ENCODE peak calls at places on chromosomes 4 and X, in four cellular contexts. V, X, I and K are unnamed samples.
A peak's percentile ranks its signal among the peaks of the same experiment; 100 is the strongest.

GRCh38 chrX:112761239-112762207 is 79.1 kb downstream of the AMOT start:
- DNase-seq in X (no peak), V (no peak), I (no peak), K (no peak)

GRCh38 chr4:157172011-157172410 is 48.5 kb upstream of the GRIA2 start:
- DNase-seq in X (no peak), I (no peak), V (no peak), K (no peak)

GRCh38 chrX:115960440-115961084 is 210.0 kb upstream of the AGTR2 start:
- DNase-seq in V (no peak), I (no peak), X (no peak), K (no peak)

GRCh38 chrX:39196192-39197102 is 395.2 kb downstream of the MID1IP1 start:
- DNase-seq in I (peak; percentile 37), V (no peak), X (no peak), K (no peak)

GRCh38 chr4:23163649-23164436 is 471.1 kb downstream of the GBA3 start:
- DNase-seq in I (no peak), V (no peak), X (no peak), K (no peak)

GRCh38 chrX:18935893-18936292 is 48.0 kb downstream of the PHKA2 start:
- DNase-seq in I (no peak), X (no peak), V (no peak), K (no peak)

GRCh38 chrX:55867708-55868107 is 150.2 kb downstream of the RRAGB start:
- DNase-seq in V (no peak), I (no peak), X (no peak), K (no peak)

GRCh38 chr4:88169298-88169697 is 10.9 kb upstream of the ABCG2 start:
- DNase-seq in X (no peak), V (no peak), I (no peak), K (no peak)

GRCh38 chr4:38266616-38267015 is 306.4 kb downstream of the PTTG2 start:
- DNase-seq in I (peak; percentile 33), V (no peak), X (no peak), K (peak; percentile 6)

GRCh38 chr4:139666735-139667266 is 1.2 kb downstream of the MGST2 start:
- DNase-seq in X (no peak), V (no peak), I (peak; percentile 63), K (peak; percentile 47)

GRCh38 chr4:142110136-142110535 is 473.8 kb downstream of the IL15 start:
- DNase-seq in V (no peak), I (no peak), X (no peak), K (no peak)

GRCh38 chr4:123198706-123199105 is 197.9 kb upstream of the SPRY1 start:
- DNase-seq in I (no peak), X (no peak), V (no peak), K (no peak)

GRCh38 chrX:84747516-84747915 is 245.3 kb upstream of the HDX start:
- DNase-seq in V (no peak), I (no peak), X (no peak), K (no peak)

GRCh38 chr4:31081375-31081774 is 361.2 kb downstream of the PCDH7 start:
- DNase-seq in X (no peak), I (no peak), V (no peak), K (no peak)

GRCh38 chr4:76948441-76949292 is 885 bp upstream of the SEPTIN11 start:
- DNase-seq in X (peak; percentile 71), I (peak; percentile 93), V (peak; percentile 88), K (peak; percentile 70)

GRCh38 chr4:1029536-1029935 is 18.1 kb downstream of the FGFRL1 start:
- DNase-seq in V (no peak), X (no peak), I (no peak), K (no peak)

GRCh38 chrX:72247206-72247944 is 8.5 kb upstream of the ERCC6L start:
- DNase-seq in X (no peak), I (no peak), V (no peak), K (peak; percentile 47)

GRCh38 chr4:186714006-186714675 is 9.5 kb downstream of the FAT1 start:
- DNase-seq in X (no peak), V (no peak), I (no peak), K (no peak)

GRCh38 chr4:25852105-25852504 is 10.7 kb downstream of the SEL1L3 start:
- DNase-seq in V (no peak), I (no peak), X (no peak), K (no peak)

GRCh38 chrX:115449742-115450141 is 111.2 kb upstream of the PLS3 start:
- DNase-seq in X (no peak), I (no peak), V (no peak), K (peak; percentile 39)

GRCh38 chrX:13131511-13132137 is 87.2 kb upstream of the FAM9C start:
- DNase-seq in V (no peak), X (no peak), I (no peak), K (peak; percentile 4)

GRCh38 chrX:110987292-110987691 is 108.7 kb upstream of the PAK3 start:
- DNase-seq in X (peak; percentile 24), V (no peak), I (no peak), K (no peak)

GRCh38 chr4:3719836-3720235 is 46.3 kb upstream of the ADRA2C start:
- DNase-seq in X (no peak), V (no peak), I (no peak), K (no peak)

GRCh38 chr4:61425315-61425714 is 225.2 kb downstream of the ADGRL3 start:
- DNase-seq in X (no peak), V (no peak), I (no peak), K (no peak)

GRCh38 chr4:61427099-61427817 is 227.1 kb downstream of the ADGRL3 start:
- DNase-seq in X (no peak), I (no peak), V (no peak), K (no peak)

GRCh38 chr4:61428950-61429349 is 228.8 kb downstream of the ADGRL3 start:
- DNase-seq in V (no peak), X (no peak), I (no peak), K (no peak)

GRCh38 chr4:61426229-61426628 is 226.1 kb downstream of the ADGRL3 start:
- DNase-seq in X (no peak), V (no peak), I (no peak), K (no peak)

DNA sequence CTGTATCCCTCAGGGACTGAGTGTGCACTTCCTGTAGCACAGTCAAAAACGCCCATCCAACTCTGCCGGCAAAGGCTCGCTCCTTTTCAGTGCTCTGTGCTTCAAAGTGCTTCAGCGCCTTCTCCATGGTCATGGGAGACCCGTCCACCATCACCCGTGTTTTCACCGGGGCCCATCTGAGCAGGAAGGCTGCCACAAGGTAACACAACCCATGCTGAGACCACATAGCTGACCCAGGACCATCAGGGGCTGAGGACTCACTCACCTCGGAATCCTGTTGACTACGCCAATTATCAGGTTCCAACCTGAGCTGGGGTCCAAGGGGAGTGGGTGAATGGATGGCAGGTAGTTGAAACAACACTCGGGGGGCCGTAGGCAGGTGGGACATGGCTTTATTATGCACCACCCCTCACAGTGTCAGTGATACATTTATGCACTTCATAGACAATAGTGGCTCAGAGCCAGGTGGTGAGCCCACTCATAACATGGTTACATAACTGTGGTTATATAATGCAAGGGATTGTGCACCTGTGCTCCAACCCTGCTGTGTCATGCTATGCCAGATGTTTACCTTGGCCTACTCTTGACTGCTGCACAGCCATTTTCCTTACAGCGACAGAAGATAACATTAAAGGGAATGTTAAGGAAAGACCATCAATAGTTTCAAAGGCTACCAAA is 227.8 kb downstream of the ADGRL3 start:
- DNase-seq in I (no peak), X (no peak), V (no peak), K (no peak)
- TF ChIP-seq FOXJ3 in I (no peak), X (no peak), V (no peak), K (no peak)

GRCh38 chrX:9493936-9494335 is 29.1 kb downstream of the TBL1X start:
- DNase-seq in X (no peak), I (no peak), V (no peak), K (no peak)
- TF ChIP-seq FOXJ3 in X (no peak), I (no peak), V (no peak), K (no peak)

DNA sequence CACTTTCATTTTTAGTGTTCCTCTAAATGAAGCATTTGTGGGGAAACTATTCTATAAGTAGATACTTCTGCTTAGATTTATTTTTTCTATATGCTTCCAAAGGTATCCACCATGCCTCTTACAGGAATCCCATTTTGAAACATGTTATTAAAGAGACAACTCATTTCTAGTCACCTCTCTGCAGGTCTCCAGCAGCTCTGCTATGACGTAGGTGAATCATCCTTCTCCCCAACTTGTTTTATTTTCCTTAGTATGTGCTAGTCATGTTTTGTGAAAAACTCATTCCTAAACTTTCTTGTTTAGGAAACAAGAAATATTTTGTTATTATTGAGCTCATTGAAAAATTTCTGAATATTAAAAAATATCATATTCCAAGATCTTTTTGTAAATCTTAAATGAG is 12.8 kb downstream of the CXCL8 start:
- DNase-seq in V (no peak), X (no peak), I (no peak), K (no peak)
- TF ChIP-seq FOXJ3 in V (no peak), X (no peak), I (no peak), K (no peak)

GRCh38 chr4:177547985-177548384 is 105.7 kb upstream of the AGA start:
- DNase-seq in X (no peak), V (no peak), I (no peak), K (no peak)

DNA sequence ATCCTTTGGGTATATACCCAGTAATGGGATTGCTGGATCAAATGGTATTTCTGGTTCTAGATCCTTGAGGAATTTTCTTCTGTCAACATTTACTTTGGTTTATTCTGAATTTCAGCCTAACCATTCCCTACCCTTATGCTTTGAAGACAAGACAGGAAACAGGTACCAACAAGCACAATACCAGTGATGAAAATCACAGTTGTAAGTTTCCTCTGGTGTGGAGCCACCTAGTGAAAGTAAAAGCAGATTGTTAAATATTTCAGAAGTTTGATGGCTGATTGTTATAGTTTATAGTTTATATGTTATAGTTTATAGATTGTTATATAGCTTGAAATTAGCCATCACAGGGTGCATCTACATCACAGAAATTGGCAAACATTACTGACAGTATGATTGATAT is 104.5 kb upstream of the AGA start:
- DNase-seq in V (no peak), I (no peak), X (no peak), K (no peak)
- TF ChIP-seq FOXJ3 in V (no peak), I (no peak), X (no peak), K (no peak)

GRCh38 chr4:118288097-118288496 is 64.7 kb downstream of the PRSS12 start:
- DNase-seq in V (no peak), I (no peak), X (no peak), K (no peak)
- TF ChIP-seq FOXJ3 in V (no peak), I (no peak), X (no peak), K (no peak)

GRCh38 chr4:75678965-75679364 is 5.8 kb upstream of the G3BP2 start:
- DNase-seq in V (no peak), I (no peak), X (no peak), K (no peak)

GRCh38 chr4:75675004-75675531 is 1.9 kb upstream of the G3BP2 start:
- DNase-seq in I (no peak), V (no peak), X (no peak), K (no peak)

GRCh38 chr4:75673959-75674328 is 733 bp upstream of the G3BP2 start:
- DNase-seq in V (no peak), I (no peak), X (no peak), K (no peak)

GRCh38 chr4:75679876-75680575 is 6.8 kb upstream of the G3BP2 start:
- DNase-seq in I (no peak), X (no peak), V (no peak), K (no peak)

GRCh38 chr4:75678473-75678872 is 5.3 kb upstream of the G3BP2 start:
- DNase-seq in X (no peak), I (no peak), V (no peak), K (no peak)
- TF ChIP-seq FOXJ3 in X (no peak), I (no peak), V (no peak), K (no peak)

GRCh38 chr4:170305627-170306026 is 215.9 kb upstream of the AADAT start:
- DNase-seq in I (no peak), X (no peak), V (no peak), K (no peak)
- TF ChIP-seq FOXJ3 in I (no peak), X (no peak), V (no peak), K (no peak)